ENCODE peak calls at places on chromosome 3, in five cellular contexts. One of them, this sample, is unnamed.

GRCh38 chr3:178083906-178084823 is 452.1 kb upstream of the KCNMB2 start:
- DNase-seq in mucosa of gallbladder: no peak
- DNase-seq in left cardiac atrium: no peak
- DNase-seq in GM10248: no peak
- DNase-seq in ureter: no peak
- DNase-seq in this sample: no peak

GRCh38 chr3:23055733-23056376 is 147.3 kb upstream of the UBE2E2 start:
- DNase-seq in ureter: no peak
- DNase-seq in GM10248: no peak
- DNase-seq in mucosa of gallbladder: no peak
- DNase-seq in left cardiac atrium: no peak
- DNase-seq in this sample: no peak

GRCh38 chr3:194877311-194878119 is 191.8 kb downstream of the FAM43A start:
- DNase-seq in ureter: peak; percentile 39
- DNase-seq in GM10248: no peak
- DNase-seq in mucosa of gallbladder: peak; percentile 11
- DNase-seq in left cardiac atrium: no peak
- DNase-seq in this sample: no peak

GRCh38 chr3:152183473-152183872 is 85.3 kb upstream of the MBNL1 start:
- DNase-seq in GM10248: peak; percentile 23
- DNase-seq in ureter: no peak
- DNase-seq in left cardiac atrium: peak; percentile 43
- DNase-seq in mucosa of gallbladder: peak; percentile 17
- DNase-seq in this sample: no peak

GRCh38 chr3:43120937-43121336 is 15.1 kb upstream of the POMGNT2 start:
- DNase-seq in ureter: no peak
- DNase-seq in mucosa of gallbladder: no peak
- DNase-seq in left cardiac atrium: no peak
- DNase-seq in GM10248: no peak
- DNase-seq in this sample: no peak

GRCh38 chr3:37814547-37814946 is 47.1 kb upstream of the CTDSPL start:
- DNase-seq in mucosa of gallbladder: no peak
- DNase-seq in GM10248: peak; percentile 31
- DNase-seq in ureter: no peak
- DNase-seq in left cardiac atrium: no peak
- DNase-seq in this sample: no peak

GRCh38 chr3:147412917-147413711 is 3.9 kb downstream of the ZIC1 start:
- DNase-seq in left cardiac atrium: no peak
- DNase-seq in GM10248: no peak
- DNase-seq in ureter: no peak
- DNase-seq in mucosa of gallbladder: no peak
- DNase-seq in this sample: no peak

GRCh38 chr3:107845355-107846281 is 245.2 kb downstream of the CD47 start:
- DNase-seq in GM10248: no peak
- DNase-seq in ureter: no peak
- DNase-seq in mucosa of gallbladder: no peak
- DNase-seq in left cardiac atrium: no peak
- DNase-seq in this sample: no peak

GRCh38 chr3:101039285-101039684 is 46.1 kb upstream of the ABI3BP start:
- DNase-seq in left cardiac atrium: no peak
- DNase-seq in mucosa of gallbladder: no peak
- DNase-seq in GM10248: no peak
- DNase-seq in ureter: no peak
- DNase-seq in this sample: no peak

GRCh38 chr3:190436356-190436755 is 13.3 kb downstream of the TMEM207 start:
- DNase-seq in left cardiac atrium: no peak
- DNase-seq in mucosa of gallbladder: no peak
- DNase-seq in GM10248: no peak
- DNase-seq in ureter: no peak
- DNase-seq in this sample: no peak

GRCh38 chr3:136984837-136985236 is 27.1 kb downstream of the IL20RB start:
- DNase-seq in left cardiac atrium: peak; percentile 32
- DNase-seq in mucosa of gallbladder: peak; percentile 31
- DNase-seq in ureter: no peak
- DNase-seq in GM10248: no peak
- DNase-seq in this sample: peak; percentile 81

GRCh38 chr3:180594631-180595348 is 7.2 kb upstream of the TTC14 start:
- DNase-seq in left cardiac atrium: no peak
- DNase-seq in mucosa of gallbladder: no peak
- DNase-seq in GM10248: peak; percentile 20
- DNase-seq in ureter: no peak
- DNase-seq in this sample: no peak

GRCh38 chr3:181726351-181727121 is 14.8 kb downstream of the SOX2 start:
- DNase-seq in ureter: no peak
- DNase-seq in mucosa of gallbladder: no peak
- DNase-seq in GM10248: no peak
- DNase-seq in left cardiac atrium: no peak
- DNase-seq in this sample: no peak

GRCh38 chr3:155701882-155702465 is 42.9 kb downstream of the PLCH1 start:
- DNase-seq in left cardiac atrium: no peak
- DNase-seq in ureter: no peak
- DNase-seq in mucosa of gallbladder: no peak
- DNase-seq in GM10248: peak; percentile 31
- DNase-seq in this sample: no peak

This sample was measured in colonic mucosa.